ENCODE peak calls at places on chromosomes 6 and 20, in nine cellular contexts. X, U, G, P, V, W, E, M and S are unnamed samples.

GRCh38 chr20:23702021-23702420 is 13.2 kb upstream of the CST4 start:
- DNase-seq in X (no peak), U (no peak), G (no peak), P (no peak), V (peak), W (no peak), E (no peak), M (no peak), S (no peak)

GRCh38 chr6:27250277-27250954 is 2.9 kb downstream of the PRSS16 start:
- DNase-seq in X (no peak), U (no peak), G (no peak), P (no peak), V (no peak), W (no peak), E (no peak), M (no peak), S (no peak)

GRCh38 chr20:1002682-1003561 is 811 bp upstream of the RSPO4 start:
- DNase-seq in X (no peak), U (no peak), G (no peak), P (no peak), V (no peak), W (no peak), E (no peak), M (no peak), S (no peak)

GRCh38 chr20:17343631-17344447 is 117.0 kb downstream of the PCSK2 start:
- DNase-seq in X (no peak), U (no peak), G (no peak), P (no peak), V (no peak), W (no peak), E (no peak), M (no peak), S (no peak)

GRCh38 chr6:157539421-157539822 is 158.4 kb downstream of the ZDHHC14 start:
- DNase-seq in X (no peak), U (no peak), G (no peak), P (no peak), V (no peak), W (no peak), E (no peak), M (no peak), S (peak)

GRCh38 chr6:53005667-53006250 is 10.7 kb upstream of the GSTA4 start:
- DNase-seq in X (no peak), U (no peak), G (no peak), P (peak), V (no peak), W (no peak), E (no peak), M (no peak), S (no peak)

GRCh38 chr6:107674995-107675738 is 148.9 kb downstream of the SCML4 start:
- DNase-seq in X (peak), U (peak), G (peak), P (peak), V (peak), W (peak), E (peak), M (peak), S (peak)

GRCh38 chr6:27096834-27097511 is 150.5 kb upstream of the PRSS16 start:
- DNase-seq in X (peak), U (no peak), G (no peak), P (peak), V (peak), W (no peak), E (no peak), M (peak), S (no peak)

GRCh38 chr6:13427838-13428527 is 59.4 kb downstream of the GFOD1 start:
- DNase-seq in X (no peak), U (no peak), G (no peak), P (no peak), V (no peak), W (peak), E (no peak), M (peak), S (no peak)

GRCh38 chr6:32700391-32701040 is 34.1 kb upstream of the HLA-DQB1 start:
- DNase-seq in X (peak), U (peak), G (peak), P (peak), V (peak), W (no peak), E (peak), M (peak), S (peak)

GRCh38 chr6:33438978-33439594 is 15.3 kb upstream of the ZBTB9 start:
- DNase-seq in X (no peak), U (no peak), G (no peak), P (no peak), V (no peak), W (no peak), E (no peak), M (no peak), S (no peak)

GRCh38 chr20:45629496-45630100 is at the start of gene WFDC10A:
- DNase-seq in X (peak), U (peak), G (peak), P (peak), V (peak), W (no peak), E (no peak), M (peak), S (peak)

GRCh38 chr6:43494766-43495165 is 15.4 kb downstream of the LRRC73 start:
- DNase-seq in X (no peak), U (no peak), G (no peak), P (no peak), V (no peak), W (no peak), E (no peak), M (no peak), S (no peak)

GRCh38 chr20:63521602-63522001 is 1.0 kb downstream of the PPDPF start:
- DNase-seq in X (no peak), U (no peak), G (no peak), P (no peak), V (peak), W (no peak), E (no peak), M (peak), S (no peak)

GRCh38 chr6:13355043-13355945 is 27.0 kb upstream of the TBC1D7 start:
- DNase-seq in X (no peak), U (no peak), G (no peak), P (no peak), V (peak), W (no peak), E (no peak), M (peak), S (no peak)

GRCh38 chr6:15393605-15394004 is 147.7 kb downstream of the JARID2 start:
- DNase-seq in X (no peak), U (no peak), G (no peak), P (no peak), V (no peak), W (no peak), E (no peak), M (no peak), S (no peak)

GRCh38 chr6:136658711-136659110 is 108.5 kb upstream of the MAP7 start:
- DNase-seq in X (no peak), U (no peak), G (no peak), P (no peak), V (no peak), W (no peak), E (no peak), M (peak), S (no peak)

GRCh38 chr6:161261325-161261724 is 12.5 kb downstream of the AGPAT4 start:
- DNase-seq in X (no peak), U (no peak), G (no peak), P (no peak), V (no peak), W (no peak), E (no peak), M (no peak), S (no peak)

GRCh38 chr6:12545837-12546658 is 170.5 kb upstream of the PHACTR1 start:
- DNase-seq in X (no peak), U (no peak), G (no peak), P (no peak), V (peak), W (no peak), E (no peak), M (peak), S (no peak)

GRCh38 chr6:155177369-155177961 is 86.3 kb upstream of the CLDN20 start:
- DNase-seq in X (peak), U (peak), G (peak), P (peak), V (peak), W (peak), E (no peak), M (peak), S (peak)

GRCh38 chr6:22880686-22881433 is 311.5 kb downstream of the HDGFL1 start:
- DNase-seq in X (no peak), U (no peak), G (no peak), P (no peak), V (peak), W (no peak), E (no peak), M (peak), S (no peak)

GRCh38 chr20:17835941-17836861 is 132.4 kb downstream of the SNX5 start:
- DNase-seq in X (no peak), U (no peak), G (no peak), P (peak), V (peak), W (no peak), E (no peak), M (no peak), S (no peak)

GRCh38 chr6:111750753-111751684 is 122.2 kb downstream of the FYN start:
- DNase-seq in X (no peak), U (no peak), G (no peak), P (no peak), V (peak), W (peak), E (no peak), M (peak), S (no peak)

GRCh38 chr6:168865-169455 is 123.3 kb upstream of the DUSP22 start:
- DNase-seq in X (no peak), U (peak), G (peak), P (no peak), V (peak), W (no peak), E (no peak), M (peak), S (peak)

GRCh38 chr20:46545077-46545826 is 5.2 kb downstream of the OCSTAMP start:
- DNase-seq in X (no peak), U (no peak), G (no peak), P (no peak), V (peak), W (no peak), E (no peak), M (no peak), S (no peak)

GRCh38 chr6:82322386-82322785 is 41.2 kb upstream of the TPBG start:
- DNase-seq in X (no peak), U (no peak), G (no peak), P (no peak), V (no peak), W (no peak), E (no peak), M (no peak), S (no peak)

GRCh38 chr6:43448916-43449315 is 6.4 kb downstream of the DLK2 start:
- DNase-seq in X (no peak), U (no peak), G (no peak), P (no peak), V (no peak), W (no peak), E (no peak), M (no peak), S (no peak)

GRCh38 chr6:164142312-164142711 is 727.8 kb downstream of the QKI start:
- DNase-seq in X (no peak), U (no peak), G (no peak), P (no peak), V (no peak), W (no peak), E (no peak), M (no peak), S (no peak)

GRCh38 chr6:1335367-1336037 is 23.6 kb downstream of the FOXQ1 start:
- DNase-seq in X (peak), U (no peak), G (no peak), P (no peak), V (peak), W (no peak), E (no peak), M (no peak), S (no peak)

GRCh38 chr20:53608071-53608455 is 14.4 kb upstream of the ZNF217 start:
- DNase-seq in X (no peak), U (no peak), G (no peak), P (peak), V (no peak), W (no peak), E (no peak), M (no peak), S (no peak)

GRCh38 chr20:23078994-23079364 is 7.1 kb downstream of the CD93 start:
- DNase-seq in X (no peak), U (no peak), G (no peak), P (no peak), V (no peak), W (no peak), E (no peak), M (peak), S (no peak)

GRCh38 chr6:4319992-4320683 is 184.8 kb upstream of the ECI2 start:
- DNase-seq in X (no peak), U (no peak), G (no peak), P (no peak), V (peak), W (no peak), E (no peak), M (peak), S (no peak)

GRCh38 chr20:56414842-56415765 is 3.0 kb downstream of the CASS4 start:
- DNase-seq in X (no peak), U (no peak), G (no peak), P (no peak), V (peak), W (no peak), E (no peak), M (no peak), S (no peak)

GRCh38 chr6:33114428-33114827 is 38.6 kb downstream of the HLA-DPB1 start:
- DNase-seq in X (no peak), U (no peak), G (no peak), P (no peak), V (no peak), W (no peak), E (no peak), M (no peak), S (no peak)

GRCh38 chr6:19159087-19159486 is 678.1 kb upstream of the ID4 start:
- DNase-seq in X (no peak), U (no peak), G (no peak), P (no peak), V (peak), W (no peak), E (no peak), M (no peak), S (no peak)